ENCODE peak calls at places on chromosome 4, in nine cellular contexts. S is dorsolateral prefrontal cortex, K is Calu3, P is body of pancreas, Z is NB4, D is Peyer's patch, A is OCI-LY7, B is suprapubic skin, V is pancreas. H is an unnamed sample.
A peak's percentile ranks its signal among the peaks of the same experiment; 100 is the strongest.

GRCh38 chr4:183876268-183876934 is 28.7 kb upstream of the STOX2 start:
- DNase-seq in K (peak; percentile 54), V (peak; percentile 90), S (no peak), A (no peak), D (no peak), Z (no peak), B (peak; percentile 81), P (peak; percentile 90), H (no peak)

GRCh38 chr4:7939377-7940108 is at the start of gene AFAP1:
- DNase-seq in A (peak; percentile 10), B (peak; percentile 89), V (peak; percentile 90), K (peak; percentile 88), D (peak; percentile 67), S (peak; percentile 84), Z (no peak), P (peak; percentile 86), H (peak; percentile 96)

GRCh38 chr4:4317496-4318232 is 27.6 kb downstream of the ZBTB49 start:
- DNase-seq in Z (no peak), B (peak; percentile 19), P (no peak), V (no peak), S (no peak), A (no peak), K (no peak), D (no peak), H (no peak)

GRCh38 chr4:71004281-71004851 is 10.9 kb downstream of the DCK start:
- DNase-seq in S (no peak), D (peak; percentile 75), V (no peak), P (no peak), A (peak; percentile 71), B (no peak), Z (no peak), K (no peak), H (no peak)

GRCh38 chr4:177484613-177485021 is 42.4 kb upstream of the AGA start:
- DNase-seq in V (no peak), Z (peak; percentile 9), B (no peak), P (no peak), S (no peak), D (no peak), A (no peak), K (peak; percentile 22), H (no peak)

GRCh38 chr4:4430492-4431195 is 43.7 kb downstream of the NSG1 start:
- DNase-seq in S (no peak), B (no peak), P (peak; percentile 20), A (peak; percentile 86), K (peak; percentile 36), D (no peak), V (no peak), Z (peak; percentile 64), H (no peak)

GRCh38 chr4:160110891-160111290 is 1008.0 kb downstream of the RAPGEF2 start:
- DNase-seq in S (no peak), Z (no peak), P (no peak), D (no peak), B (no peak), A (no peak), K (no peak), V (no peak), H (no peak)

GRCh38 chr4:182888894-182889293 is 28.3 kb downstream of the DCTD start:
- DNase-seq in B (no peak), P (no peak), S (no peak), K (no peak), A (no peak), V (no peak), Z (no peak), D (no peak), H (no peak)

GRCh38 chr4:154472870-154473269 is 18.7 kb downstream of the DCHS2 start:
- DNase-seq in D (no peak), A (no peak), S (no peak), V (no peak), Z (no peak), P (no peak), K (no peak), B (no peak), H (no peak)

GRCh38 chr4:78781925-78782324 is 5.8 kb downstream of the BMP2K start:
- DNase-seq in B (no peak), K (no peak), S (no peak), A (peak; percentile 22), P (no peak), Z (peak; percentile 46), D (no peak), V (no peak), H (no peak)

GRCh38 chr4:99341426-99341825 is 11.1 kb downstream of the ADH1C start:
- DNase-seq in D (no peak), B (no peak), P (no peak), K (no peak), S (no peak), A (no peak), Z (no peak), V (no peak), H (no peak)

GRCh38 chr4:7960017-7960789 is 20.5 kb upstream of the AFAP1 start:
- DNase-seq in K (no peak), V (no peak), A (no peak), S (no peak), B (no peak), P (no peak), D (no peak), Z (no peak), H (no peak)

GRCh38 chr4:138182838-138183426 is 59.2 kb downstream of the SLC7A11 start:
- DNase-seq in B (no peak), D (no peak), S (no peak), A (peak; percentile 60), Z (peak; percentile 61), P (peak; percentile 52), K (peak; percentile 24), V (no peak), H (no peak)

GRCh38 chr4:8188085-8188484 is 11.0 kb upstream of the SH3TC1 start:
- DNase-seq in D (no peak), V (no peak), K (peak; percentile 32), Z (no peak), P (no peak), B (no peak), S (no peak), A (no peak), H (no peak)

GRCh38 chr4:118033148-118034060 is 882 bp upstream of the NDST3 start:
- DNase-seq in K (peak; percentile 66), S (peak; percentile 59), Z (peak; percentile 54), A (no peak), V (peak; percentile 40), B (no peak), P (peak; percentile 37), D (no peak), H (peak; percentile 74)

GRCh38 chr4:80006935-80007744 is 65.9 kb downstream of the ANTXR2 start:
- DNase-seq in A (no peak), D (no peak), Z (peak; percentile 44), K (no peak), V (no peak), B (no peak), S (no peak), P (no peak), H (no peak)

GRCh38 chr4:154491731-154492249 is at the start of gene DCHS2:
- DNase-seq in P (no peak), K (peak; percentile 43), S (no peak), B (peak; percentile 57), D (peak; percentile 21), A (no peak), Z (no peak), V (no peak), H (no peak)

GRCh38 chr4:181258569-181258968 is 984.6 kb upstream of the TENM3 start:
- DNase-seq in K (no peak), D (no peak), A (no peak), V (no peak), P (no peak), B (no peak), Z (no peak), S (no peak), H (no peak)

GRCh38 chr4:65023877-65024670 is 614.8 kb upstream of the TECRL start:
- DNase-seq in A (no peak), K (no peak), V (no peak), S (no peak), B (no peak), P (no peak), Z (no peak), D (no peak), H (no peak)

GRCh38 chr4:23737571-23737970 is 152.3 kb downstream of the PPARGC1A start:
- DNase-seq in D (no peak), B (no peak), K (no peak), V (no peak), A (no peak), Z (no peak), S (no peak), P (no peak), H (no peak)

DNA sequence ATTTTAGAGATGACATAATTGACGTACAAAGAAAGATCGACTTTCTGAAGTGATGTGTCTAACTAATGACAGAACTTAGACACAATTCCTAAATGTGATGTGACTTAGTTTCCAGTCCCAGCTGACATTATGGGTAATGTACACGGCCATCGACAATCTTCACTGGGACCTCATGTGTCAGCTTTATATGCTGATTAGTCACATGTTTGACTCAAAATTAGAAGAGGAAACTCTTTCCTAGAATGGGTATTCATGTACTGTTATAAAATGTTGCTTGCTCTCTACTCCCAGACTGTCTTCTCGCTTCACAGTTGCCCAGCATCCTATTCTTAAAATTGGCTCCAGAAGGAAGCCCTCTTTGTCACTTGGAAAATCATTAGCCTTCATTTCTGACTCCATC is 554.8 kb downstream of the INPP4B start:
- DNase-seq in S (no peak), K (no peak), V (no peak), Z (no peak), P (no peak), D (no peak), B (no peak), A (no peak), H (no peak)
- TF ChIP-seq CTCF in S (no peak), K (no peak), V (no peak), Z (no peak), P (no peak), D (no peak), B (no peak), A (no peak), H (no peak)

GRCh38 chr4:84051728-84052127 is 447.4 kb downstream of the NKX6-1 start:
- DNase-seq in D (no peak), S (no peak), V (no peak), A (no peak), Z (no peak), P (no peak), K (no peak), B (no peak), H (no peak)
- TF ChIP-seq CTCF in D (no peak), S (no peak), V (no peak), A (no peak), Z (no peak), P (no peak), K (no peak), B (no peak), H (no peak)

GRCh38 chr4:38318737-38319455 is 345.1 kb upstream of the KLF3 start:
- DNase-seq in D (peak; percentile 71), P (peak; percentile 93), Z (peak; percentile 98), S (peak; percentile 76), A (peak; percentile 43), K (peak; percentile 91), V (peak; percentile 89), B (peak; percentile 94), H (peak; percentile 93)
- TF ChIP-seq CTCF in D (no peak), P (no peak), Z (no peak), S (peak; percentile 11), A (no peak), K (no peak), V (no peak), B (no peak), H (peak; percentile 34)

DNA sequence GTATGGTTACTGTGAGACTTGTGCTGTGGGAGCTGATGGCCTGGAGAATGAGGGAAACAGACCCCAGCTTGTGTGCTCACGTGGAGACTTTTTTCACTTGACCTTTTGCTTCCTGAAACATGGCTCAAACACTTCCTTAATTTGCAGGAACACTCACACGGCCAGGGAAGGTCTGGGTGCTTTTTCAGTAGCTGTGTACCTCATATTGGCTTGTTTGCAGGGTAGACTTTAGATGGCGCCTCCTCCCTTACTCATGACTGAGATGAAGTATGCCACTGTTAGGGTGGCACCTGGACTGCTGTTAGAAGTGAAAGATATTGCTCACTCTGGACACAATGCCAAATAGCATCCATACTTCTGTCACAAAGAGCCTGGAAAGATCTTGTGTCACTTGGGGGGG is 75.7 kb upstream of the WDR1 start:
- DNase-seq in S (no peak), B (no peak), D (no peak), K (no peak), P (no peak), Z (peak; percentile 28), V (no peak), A (no peak), H (no peak)
- TF ChIP-seq CTCF in S (no peak), B (no peak), D (no peak), K (no peak), P (no peak), Z (no peak), V (no peak), A (no peak), H (no peak)

H was measured in type B pancreatic cell.